ENCODE peak calls at places on chromosome 10, in nine cellular contexts. One of them, this sample, is unnamed.

GRCh38 chr10:100743626-100744135 is 1.7 kb upstream of the PAX2 start:
- DNase-seq in fibroblast of lung: peak
- DNase-seq in HCT116: peak
- DNase-seq in neuronal stem cell: no peak
- DNase-seq in SK-N-SH: peak
- DNase-seq in NT2/D1: no peak
- DNase-seq in H9: peak
- DNase-seq in adipocyte: peak
- DNase-seq in GM23248: peak
- DNase-seq in this sample: peak

GRCh38 chr10:91536101-91536500 is 96.8 kb downstream of the PPP1R3C start:
- DNase-seq in adipocyte: peak
- DNase-seq in H9: no peak
- DNase-seq in GM23248: peak
- DNase-seq in neuronal stem cell: no peak
- DNase-seq in NT2/D1: no peak
- DNase-seq in fibroblast of lung: peak
- DNase-seq in HCT116: no peak
- DNase-seq in SK-N-SH: no peak
- DNase-seq in this sample: no peak

GRCh38 chr10:2925631-2926030 is 141.7 kb upstream of the PFKP start:
- DNase-seq in HCT116: no peak
- DNase-seq in SK-N-SH: no peak
- DNase-seq in fibroblast of lung: peak
- DNase-seq in adipocyte: no peak
- DNase-seq in NT2/D1: no peak
- DNase-seq in H9: no peak
- DNase-seq in GM23248: no peak
- DNase-seq in neuronal stem cell: no peak
- DNase-seq in this sample: peak

GRCh38 chr10:69731184-69731583 is 70.5 kb upstream of the COL13A1 start:
- DNase-seq in HCT116: no peak
- DNase-seq in adipocyte: peak
- DNase-seq in SK-N-SH: no peak
- DNase-seq in fibroblast of lung: peak
- DNase-seq in H9: no peak
- DNase-seq in NT2/D1: no peak
- DNase-seq in neuronal stem cell: no peak
- DNase-seq in GM23248: peak
- DNase-seq in this sample: no peak

GRCh38 chr10:90319188-90319914 is 538.5 kb downstream of the HTR7 start:
- DNase-seq in adipocyte: peak
- DNase-seq in NT2/D1: peak
- DNase-seq in fibroblast of lung: peak
- DNase-seq in H9: peak
- DNase-seq in GM23248: peak
- DNase-seq in neuronal stem cell: peak
- DNase-seq in HCT116: peak
- DNase-seq in SK-N-SH: no peak
- DNase-seq in this sample: no peak

GRCh38 chr10:44284198-44285084 is 100.5 kb downstream of the CXCL12 start:
- DNase-seq in H9: no peak
- DNase-seq in fibroblast of lung: no peak
- DNase-seq in adipocyte: no peak
- DNase-seq in HCT116: no peak
- DNase-seq in neuronal stem cell: no peak
- DNase-seq in SK-N-SH: no peak
- DNase-seq in GM23248: no peak
- DNase-seq in NT2/D1: no peak
- DNase-seq in this sample: no peak

GRCh38 chr10:79054203-79055099 is 14.3 kb upstream of the ZMIZ1 start:
- DNase-seq in H9: no peak
- DNase-seq in HCT116: no peak
- DNase-seq in fibroblast of lung: no peak
- DNase-seq in neuronal stem cell: no peak
- DNase-seq in adipocyte: no peak
- DNase-seq in GM23248: no peak
- DNase-seq in SK-N-SH: no peak
- DNase-seq in NT2/D1: no peak
- DNase-seq in this sample: no peak

GRCh38 chr10:43038783-43039628 is 37.9 kb upstream of the RET start:
- DNase-seq in adipocyte: no peak
- DNase-seq in fibroblast of lung: no peak
- DNase-seq in neuronal stem cell: no peak
- DNase-seq in GM23248: no peak
- DNase-seq in NT2/D1: no peak
- DNase-seq in HCT116: no peak
- DNase-seq in H9: peak
- DNase-seq in SK-N-SH: peak
- DNase-seq in this sample: no peak

GRCh38 chr10:23871211-23871610 is 337.7 kb upstream of the KIAA1217 start:
- DNase-seq in NT2/D1: peak
- DNase-seq in SK-N-SH: no peak
- DNase-seq in H9: no peak
- DNase-seq in fibroblast of lung: no peak
- DNase-seq in GM23248: no peak
- DNase-seq in neuronal stem cell: no peak
- DNase-seq in adipocyte: no peak
- DNase-seq in HCT116: no peak
- DNase-seq in this sample: no peak

GRCh38 chr10:77034795-77035194 is 602.8 kb downstream of the KCNMA1 start:
- DNase-seq in NT2/D1: no peak
- DNase-seq in SK-N-SH: no peak
- DNase-seq in H9: no peak
- DNase-seq in GM23248: no peak
- DNase-seq in fibroblast of lung: no peak
- DNase-seq in adipocyte: no peak
- DNase-seq in neuronal stem cell: no peak
- DNase-seq in HCT116: no peak
- DNase-seq in this sample: no peak

GRCh38 chr10:61452229-61452651 is 941 bp downstream of the TMEM26 start:
- DNase-seq in HCT116: no peak
- DNase-seq in H9: peak
- DNase-seq in SK-N-SH: peak
- DNase-seq in GM23248: no peak
- DNase-seq in neuronal stem cell: peak
- DNase-seq in fibroblast of lung: peak
- DNase-seq in NT2/D1: no peak
- DNase-seq in adipocyte: no peak
- DNase-seq in this sample: peak

DNA sequence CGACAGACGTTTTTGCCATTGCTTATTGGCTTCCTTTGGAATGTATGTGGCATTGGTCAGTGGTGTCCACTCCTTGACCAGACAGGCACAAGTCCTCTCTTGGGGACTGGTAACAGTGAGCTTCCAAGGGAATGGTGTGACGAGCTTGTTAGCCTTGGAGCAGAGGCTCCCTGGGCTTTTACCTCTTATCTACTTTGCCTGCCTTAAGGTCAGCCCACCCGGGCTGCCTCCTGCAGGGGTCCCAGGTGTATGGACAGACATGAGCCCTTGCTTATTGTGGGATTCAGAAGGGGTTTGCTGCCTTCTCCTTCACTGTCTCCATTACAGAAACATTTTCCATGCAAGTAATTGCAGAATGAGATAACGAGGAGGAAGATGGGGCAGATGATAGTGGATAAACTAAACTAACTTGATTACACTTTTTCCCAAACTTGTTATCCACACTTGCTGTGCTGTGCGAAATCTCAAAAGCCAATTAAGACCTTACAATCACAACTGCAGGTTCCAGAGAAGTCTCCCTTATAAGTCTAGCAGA is 29.7 kb downstream of the PLPP4 start:
- DNase-seq in neuronal stem cell: no peak
- DNase-seq in SK-N-SH: no peak
- DNase-seq in NT2/D1: no peak
- DNase-seq in adipocyte: no peak
- DNase-seq in H9: no peak
- DNase-seq in HCT116: no peak
- DNase-seq in GM23248: no peak
- DNase-seq in fibroblast of lung: no peak
- DNase-seq in this sample: no peak
- H3K9ac ChIP-seq in neuronal stem cell: no peak
- H3K9ac ChIP-seq in SK-N-SH: no peak
- H3K9ac ChIP-seq in NT2/D1: no peak
- H3K9ac ChIP-seq in adipocyte: no peak
- H3K9ac ChIP-seq in H9: no peak
- H3K9ac ChIP-seq in HCT116: no peak
- H3K9ac ChIP-seq in GM23248: no peak
- H3K9ac ChIP-seq in fibroblast of lung: no peak
- H3K9ac ChIP-seq in this sample: no peak

GRCh38 chr10:102799691-102800435 is 37.4 kb downstream of the CYP17A1 start:
- DNase-seq in adipocyte: no peak
- DNase-seq in NT2/D1: no peak
- DNase-seq in neuronal stem cell: no peak
- DNase-seq in fibroblast of lung: no peak
- DNase-seq in H9: no peak
- DNase-seq in HCT116: no peak
- DNase-seq in GM23248: no peak
- DNase-seq in SK-N-SH: no peak
- DNase-seq in this sample: no peak

GRCh38 chr10:102801978-102802377 is 35.2 kb downstream of the CYP17A1 start:
- DNase-seq in GM23248: no peak
- DNase-seq in neuronal stem cell: no peak
- DNase-seq in fibroblast of lung: no peak
- DNase-seq in NT2/D1: no peak
- DNase-seq in adipocyte: no peak
- DNase-seq in HCT116: no peak
- DNase-seq in H9: no peak
- DNase-seq in SK-N-SH: no peak
- DNase-seq in this sample: no peak

GRCh38 chr10:102802920-102803534 is 34.2 kb downstream of the CYP17A1 start:
- DNase-seq in adipocyte: peak
- DNase-seq in HCT116: no peak
- DNase-seq in neuronal stem cell: no peak
- DNase-seq in GM23248: peak
- DNase-seq in SK-N-SH: no peak
- DNase-seq in H9: peak
- DNase-seq in fibroblast of lung: peak
- DNase-seq in NT2/D1: peak
- DNase-seq in this sample: no peak

GRCh38 chr10:102800601-102801335 is 36.4 kb downstream of the CYP17A1 start:
- DNase-seq in H9: no peak
- DNase-seq in GM23248: no peak
- DNase-seq in fibroblast of lung: no peak
- DNase-seq in NT2/D1: no peak
- DNase-seq in neuronal stem cell: no peak
- DNase-seq in SK-N-SH: no peak
- DNase-seq in adipocyte: no peak
- DNase-seq in HCT116: no peak
- DNase-seq in this sample: no peak

DNA sequence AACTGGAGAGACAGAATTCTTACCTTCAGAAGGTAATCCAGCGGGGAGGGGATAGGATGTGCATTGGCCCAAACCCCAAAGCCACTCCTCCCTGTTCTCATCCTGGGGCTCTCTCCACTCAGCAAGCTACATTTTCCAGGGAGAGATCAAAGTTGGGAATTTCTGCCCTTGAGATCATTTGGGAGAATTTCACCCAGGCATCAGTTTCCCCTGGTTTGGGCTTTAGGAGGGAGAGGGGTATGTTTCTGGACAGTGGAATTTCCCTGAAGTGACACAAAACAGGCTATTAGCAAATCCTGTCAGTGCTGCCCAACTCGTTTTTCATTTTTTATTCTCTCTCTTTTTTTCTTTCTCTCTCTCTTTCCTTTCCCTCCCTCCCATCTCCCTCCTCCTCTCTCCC is 35.7 kb downstream of the CYP17A1 start:
- DNase-seq in adipocyte: peak
- DNase-seq in SK-N-SH: no peak
- DNase-seq in NT2/D1: no peak
- DNase-seq in H9: peak
- DNase-seq in neuronal stem cell: no peak
- DNase-seq in HCT116: no peak
- DNase-seq in GM23248: no peak
- DNase-seq in fibroblast of lung: no peak
- DNase-seq in this sample: no peak
- H3K9ac ChIP-seq in adipocyte: no peak
- H3K9ac ChIP-seq in SK-N-SH: no peak
- H3K9ac ChIP-seq in NT2/D1: peak
- H3K9ac ChIP-seq in H9: no peak
- H3K9ac ChIP-seq in neuronal stem cell: no peak
- H3K9ac ChIP-seq in HCT116: no peak
- H3K9ac ChIP-seq in GM23248: no peak
- H3K9ac ChIP-seq in fibroblast of lung: no peak
- H3K9ac ChIP-seq in this sample: no peak

DNA sequence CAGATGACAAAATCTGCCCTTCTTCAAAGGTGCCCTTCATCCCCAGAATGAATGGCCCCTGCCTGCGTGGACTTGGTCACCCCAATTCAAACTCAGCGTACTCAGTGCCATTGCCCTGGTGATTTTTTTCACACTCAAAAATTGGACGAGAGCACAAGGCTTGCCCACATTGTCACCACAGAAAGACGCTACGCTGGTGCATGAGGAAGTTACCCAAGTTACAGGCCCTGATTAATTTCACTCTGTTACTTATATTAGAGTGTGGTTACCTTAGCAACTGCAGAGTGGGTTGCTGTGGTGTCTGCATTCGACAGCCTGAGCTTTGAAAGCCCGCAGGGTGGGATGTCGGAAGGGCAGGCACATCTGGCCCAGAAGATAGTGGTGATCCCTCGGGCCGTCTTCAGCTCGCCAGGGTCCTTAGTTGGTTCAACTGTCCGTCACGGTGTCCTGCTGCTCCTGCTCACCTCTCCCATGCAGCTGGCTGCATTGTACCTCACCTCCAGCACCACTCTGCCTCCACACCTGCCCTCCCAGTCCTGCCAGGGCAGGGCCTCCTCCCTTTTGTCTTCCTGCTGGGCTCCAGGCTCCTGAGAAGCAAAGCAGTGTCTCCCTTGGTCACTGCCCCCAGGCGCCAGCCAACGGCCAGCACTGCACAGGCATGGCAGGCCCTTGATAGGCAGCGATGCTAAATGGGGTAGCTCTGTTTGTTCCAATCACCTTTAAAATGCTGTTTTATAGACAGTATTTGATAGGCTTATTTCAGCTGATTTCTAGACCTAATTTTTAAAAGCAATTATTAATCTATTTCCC is 167.3 kb downstream of the EBF3 start:
- DNase-seq in fibroblast of lung: no peak
- DNase-seq in HCT116: no peak
- DNase-seq in SK-N-SH: peak
- DNase-seq in adipocyte: no peak
- DNase-seq in NT2/D1: no peak
- DNase-seq in neuronal stem cell: no peak
- DNase-seq in H9: peak
- DNase-seq in GM23248: no peak
- DNase-seq in this sample: no peak
- H3K9ac ChIP-seq in fibroblast of lung: no peak
- H3K9ac ChIP-seq in HCT116: no peak
- H3K9ac ChIP-seq in SK-N-SH: no peak
- H3K9ac ChIP-seq in adipocyte: no peak
- H3K9ac ChIP-seq in NT2/D1: no peak
- H3K9ac ChIP-seq in neuronal stem cell: no peak
- H3K9ac ChIP-seq in H9: no peak
- H3K9ac ChIP-seq in GM23248: no peak
- H3K9ac ChIP-seq in this sample: no peak

DNA sequence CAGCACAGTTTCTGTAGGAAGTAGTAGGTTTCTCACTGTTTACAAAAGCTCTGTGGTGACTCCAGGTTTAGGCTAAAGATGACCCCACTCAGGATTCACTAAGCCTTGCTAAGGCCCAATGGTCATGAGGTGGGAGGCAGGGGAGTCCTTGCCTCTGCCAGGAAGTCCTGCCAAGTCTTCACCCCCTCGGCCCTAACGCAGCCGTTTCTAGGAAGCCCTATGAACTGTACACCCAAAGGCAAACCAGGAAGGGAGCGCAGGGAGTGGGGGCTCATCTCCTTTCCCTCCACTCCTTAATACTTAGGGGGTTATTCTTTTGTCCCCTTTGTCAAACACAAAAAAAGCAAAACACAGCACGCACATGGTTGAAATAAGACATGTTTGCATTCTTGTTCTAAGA is 64.6 kb downstream of the CTBP2 start:
- DNase-seq in HCT116: no peak
- DNase-seq in fibroblast of lung: no peak
- DNase-seq in GM23248: no peak
- DNase-seq in SK-N-SH: no peak
- DNase-seq in adipocyte: no peak
- DNase-seq in NT2/D1: no peak
- DNase-seq in neuronal stem cell: no peak
- DNase-seq in H9: no peak
- DNase-seq in this sample: no peak
- H3K9ac ChIP-seq in HCT116: no peak
- H3K9ac ChIP-seq in fibroblast of lung: no peak
- H3K9ac ChIP-seq in GM23248: no peak
- H3K9ac ChIP-seq in SK-N-SH: no peak
- H3K9ac ChIP-seq in adipocyte: no peak
- H3K9ac ChIP-seq in NT2/D1: no peak
- H3K9ac ChIP-seq in neuronal stem cell: no peak
- H3K9ac ChIP-seq in H9: no peak
- H3K9ac ChIP-seq in this sample: no peak